ENCODE peak calls at places on chromosome 11, in five cellular contexts. J, N, Q, Z and M are unnamed samples.
A peak's percentile ranks its signal among the peaks of the same experiment; 100 is the strongest.

GRCh38 chr11:19345848-19346681 is 105.3 kb upstream of the E2F8 start:
- DNase-seq in J (peak; percentile 58), N (peak; percentile 69), Q (peak; percentile 57), Z (no peak), M (no peak)

GRCh38 chr11:95531116-95531515 is 258.5 kb downstream of the FAM76B start:
- DNase-seq in J (peak; percentile 7), N (no peak), Q (no peak), Z (no peak), M (no peak)

GRCh38 chr11:12598330-12599256 is 75.6 kb upstream of the TEAD1 start:
- DNase-seq in J (no peak), N (no peak), Q (peak; percentile 50), Z (peak; percentile 21), M (no peak)

GRCh38 chr11:20909995-20910726 is 240.8 kb downstream of the NELL1 start:
- DNase-seq in J (no peak), N (no peak), Q (no peak), Z (peak; percentile 17), M (no peak)

GRCh38 chr11:85590848-85591483 is 36.2 kb downstream of the DLG2 start:
- DNase-seq in J (peak; percentile 72), N (no peak), Q (peak; percentile 66), Z (no peak), M (no peak)

GRCh38 chr11:34111722-34112270 is 6.4 kb downstream of the NAT10 start:
- DNase-seq in J (no peak), N (no peak), Q (no peak), Z (no peak), M (no peak)

GRCh38 chr11:101262995-101263394 is 133.4 kb upstream of the PGR start:
- DNase-seq in J (no peak), N (no peak), Q (no peak), Z (no peak), M (no peak)

GRCh38 chr11:67562951-67563350 is 20.7 kb upstream of the GSTP1 start:
- DNase-seq in J (no peak), N (no peak), Q (peak; percentile 25), Z (no peak), M (no peak)

GRCh38 chr11:122253541-122254317 is 137.7 kb upstream of the BLID start:
- DNase-seq in J (peak; percentile 30), N (no peak), Q (peak; percentile 17), Z (no peak), M (no peak)

GRCh38 chr11:111833524-111833923 is 37.9 kb downstream of the ALG9 start:
- DNase-seq in J (peak; percentile 8), N (no peak), Q (no peak), Z (no peak), M (no peak)

GRCh38 chr11:44096360-44097188 is 1.1 kb downstream of the EXT2 start:
- DNase-seq in J (no peak), N (peak; percentile 84), Q (peak; percentile 71), Z (no peak), M (peak; percentile 6)

GRCh38 chr11:124769804-124770774 is 8.0 kb upstream of the ESAM start:
- DNase-seq in J (no peak), N (no peak), Q (peak; percentile 86), Z (no peak), M (no peak)

GRCh38 chr11:61526956-61527731 is 18.6 kb downstream of the LRRC10B start:
- DNase-seq in J (no peak), N (no peak), Q (no peak), Z (no peak), M (no peak)

GRCh38 chr11:370087-370941 is 1.0 kb downstream of the B4GALNT4 start:
- DNase-seq in J (peak; percentile 82), N (no peak), Q (no peak), Z (no peak), M (no peak)
- TF ChIP-seq CTCF in J (peak; percentile 6), N (no peak), Q (no peak), Z (no peak), M (no peak)

DNA sequence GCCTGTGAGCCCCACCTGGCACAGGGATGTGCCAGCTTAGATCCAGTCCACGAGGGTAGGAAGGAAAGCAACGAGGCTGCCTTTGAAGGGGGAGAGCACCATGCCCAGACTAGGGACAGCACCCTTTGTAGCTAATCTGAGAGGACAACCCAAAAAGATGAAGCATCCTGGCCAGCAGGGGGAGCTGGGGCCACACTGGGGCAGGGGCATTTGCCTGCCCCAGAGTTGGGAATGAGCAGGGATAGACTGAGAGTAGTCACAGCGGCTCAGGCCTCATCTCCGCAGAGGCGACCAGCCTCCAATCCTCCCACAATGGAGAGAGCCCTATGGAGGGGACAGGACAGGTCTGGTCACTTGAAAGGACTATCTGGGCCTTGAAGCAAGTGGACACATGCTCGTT is 16.4 kb downstream of the LMO1 start:
- DNase-seq in J (peak; percentile 58), N (peak; percentile 76), Q (no peak), Z (no peak), M (no peak)
- TF ChIP-seq CTCF in J (peak; percentile 65), N (no peak), Q (peak; percentile 44), Z (peak; percentile 12), M (no peak)

GRCh38 chr11:63745304-63746170 is 23.0 kb downstream of the ZFTA start:
- DNase-seq in J (no peak), N (no peak), Q (peak; percentile 24), Z (no peak), M (no peak)
- TF ChIP-seq CTCF in J (peak; percentile 25), N (no peak), Q (no peak), Z (no peak), M (no peak)

GRCh38 chr11:91932151-91932821 is 292.3 kb upstream of the FAT3 start:
- DNase-seq in J (peak; percentile 3), N (no peak), Q (no peak), Z (no peak), M (no peak)
- TF ChIP-seq CTCF in J (no peak), N (no peak), Q (no peak), Z (no peak), M (no peak)

DNA sequence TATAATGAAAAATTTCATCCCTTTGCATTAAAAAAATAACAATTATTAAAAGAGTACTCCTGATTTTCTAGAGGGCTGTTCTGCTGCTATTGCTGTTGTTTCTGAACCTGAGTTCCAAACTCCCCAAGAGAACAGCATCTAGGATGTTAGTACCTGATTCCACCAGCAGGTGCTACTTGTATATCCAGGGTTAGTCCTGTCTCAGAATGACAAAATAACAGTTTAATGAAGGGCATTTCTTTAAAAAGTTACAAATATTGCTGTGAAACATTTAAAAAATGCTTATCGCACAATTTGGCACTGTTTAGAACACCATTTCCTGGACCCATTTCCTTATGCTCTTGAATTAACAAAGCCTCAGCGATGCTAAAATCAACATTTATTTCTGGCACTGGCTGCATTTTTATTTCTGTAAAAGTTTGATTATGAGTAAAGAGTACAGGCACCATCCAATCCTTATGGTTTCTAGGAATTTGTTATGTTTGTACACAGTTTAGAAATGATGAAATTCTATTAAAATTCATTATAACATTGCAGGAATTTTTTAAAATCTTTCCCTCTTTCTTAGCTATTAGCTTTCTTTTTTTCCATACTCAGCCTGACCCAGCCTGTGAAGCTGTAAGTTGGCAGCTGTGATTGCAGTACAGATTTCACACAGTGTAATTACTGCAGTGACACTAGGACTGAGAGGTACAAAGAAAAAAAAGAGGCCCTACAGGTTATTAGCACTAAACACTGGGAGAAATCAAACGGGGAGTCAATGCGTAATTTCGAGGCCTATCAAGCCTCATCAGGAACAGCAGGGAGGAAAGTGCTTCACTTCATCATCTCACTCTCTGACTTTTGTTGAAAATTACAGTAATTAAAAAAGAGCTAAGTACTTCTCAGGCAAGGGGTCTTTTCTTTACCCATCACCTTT is 208.8 kb downstream of the DCDC1 start:
- DNase-seq in J (peak; percentile 75), N (no peak), Q (peak; percentile 2), Z (no peak), M (no peak)
- TF ChIP-seq CTCF in J (peak; percentile 69), N (no peak), Q (peak; percentile 38), Z (no peak), M (no peak)

GRCh38 chr11:120610101-120610500 is 98.6 kb downstream of the GRIK4 start:
- DNase-seq in J (no peak), N (no peak), Q (no peak), Z (no peak), M (no peak)

GRCh38 chr11:120613264-120614226 is 102.0 kb downstream of the GRIK4 start:
- DNase-seq in J (no peak), N (no peak), Q (no peak), Z (no peak), M (no peak)

GRCh38 chr11:120611576-120611975 is 100.0 kb downstream of the GRIK4 start:
- DNase-seq in J (peak; percentile 52), N (no peak), Q (no peak), Z (no peak), M (no peak)

GRCh38 chr11:120608760-120609211 is 97.2 kb downstream of the GRIK4 start:
- DNase-seq in J (no peak), N (no peak), Q (no peak), Z (peak; percentile 48), M (no peak)

DNA sequence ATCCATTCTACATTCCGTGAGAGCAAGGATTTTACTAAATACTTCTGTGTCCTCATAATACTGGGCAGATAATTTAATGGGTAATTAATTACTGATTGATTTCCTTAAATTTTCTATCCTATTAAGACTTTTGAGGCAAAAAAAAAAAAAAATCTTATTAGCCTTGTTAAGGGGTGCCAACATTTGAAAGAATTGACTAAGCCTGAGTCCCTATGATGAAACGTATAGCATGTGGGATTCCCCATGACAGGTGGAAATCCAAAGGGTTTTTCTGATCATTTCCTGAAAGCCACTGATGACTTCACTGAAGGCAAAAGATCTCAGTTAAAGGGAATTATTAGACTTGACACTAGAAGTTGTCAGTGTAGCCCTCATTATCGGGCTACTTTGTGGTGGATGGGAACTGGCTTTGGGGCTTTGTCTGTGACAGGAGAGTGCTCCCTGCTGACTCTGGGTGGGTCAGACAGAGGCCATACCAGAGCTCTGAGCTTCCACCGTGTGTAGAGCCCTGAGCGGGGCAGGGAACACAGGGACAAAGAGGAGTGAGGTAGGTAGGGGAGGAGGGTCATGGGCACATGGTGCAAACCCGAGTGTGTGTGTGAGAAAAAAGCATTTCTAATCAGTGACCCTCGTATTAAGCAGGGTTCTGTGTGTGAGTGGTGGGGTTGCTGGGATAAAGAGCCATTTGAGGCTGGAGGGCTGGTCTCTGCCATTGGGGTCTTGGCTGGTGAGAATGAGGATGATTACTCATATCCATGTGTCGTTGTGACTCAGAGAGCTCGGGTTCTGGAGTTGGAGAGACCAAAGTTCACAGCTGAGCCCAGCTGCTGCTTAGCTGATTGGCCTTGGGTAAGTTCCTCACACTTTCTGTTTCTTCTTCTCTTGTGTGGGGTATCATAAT is 101.1 kb downstream of the GRIK4 start:
- DNase-seq in J (no peak), N (no peak), Q (peak; percentile 5), Z (no peak), M (no peak)
- TF ChIP-seq CTCF in J (no peak), N (no peak), Q (no peak), Z (no peak), M (no peak)